ENCODE peak calls at places on chromosomes 2 and 18, in seven cellular contexts. X is coronary artery, T is sigmoid colon, C is colonic mucosa, B is tibial artery, M is WERI-Rb-1, S is testis. V is an unnamed sample.

GRCh38 chr18:712401-713134 is at the start of gene ENOSF1:
- DNase-seq in X (peak), T (peak), C (peak), B (peak), M (peak), S (peak), V (peak)

GRCh38 chr2:172462393-172463381 is 35.3 kb downstream of the ITGA6 start:
- DNase-seq in X (no peak), T (no peak), C (peak), B (no peak), M (no peak), S (no peak), V (no peak)

GRCh38 chr2:83196225-83196624 is 1262.9 kb downstream of the SUCLG1 start:
- DNase-seq in X (no peak), T (no peak), C (no peak), B (no peak), M (no peak), S (no peak), V (no peak)

GRCh38 chr2:75627902-75628504 is 18.6 kb upstream of the MRPL19 start:
- DNase-seq in X (no peak), T (peak), C (peak), B (peak), M (peak), S (peak), V (no peak)

GRCh38 chr2:39938035-39938835 is 159.2 kb upstream of the THUMPD2 start:
- DNase-seq in X (no peak), T (no peak), C (no peak), B (no peak), M (no peak), S (no peak), V (no peak)

GRCh38 chr2:149075065-149075464 is 36.6 kb downstream of the LYPD6B start:
- DNase-seq in X (no peak), T (no peak), C (no peak), B (no peak), M (no peak), S (no peak), V (no peak)

GRCh38 chr18:76426738-76427305 is 68.2 kb downstream of the ZNF516 start:
- DNase-seq in X (peak), T (peak), C (no peak), B (no peak), M (peak), S (peak), V (no peak)

GRCh38 chr2:102367331-102367971 is 11.9 kb downstream of the IL18R1 start:
- DNase-seq in X (no peak), T (no peak), C (no peak), B (no peak), M (no peak), S (no peak), V (no peak)

GRCh38 chr2:102618452-102619413 is 620 bp upstream of the SLC9A2 start:
- DNase-seq in X (no peak), T (no peak), C (peak), B (no peak), M (peak), S (peak), V (peak)

GRCh38 chr2:44267269-44268258 is 7.7 kb upstream of the SLC3A1 start:
- DNase-seq in X (peak), T (no peak), C (no peak), B (peak), M (no peak), S (no peak), V (peak)
- H3K27ac ChIP-seq in X (peak), T (no peak), C (no peak), B (peak), M (no peak), S (peak), V (peak)

GRCh38 chr2:96115631-96116423 is 544 bp downstream of the ADRA2B start:
- DNase-seq in X (no peak), T (no peak), C (no peak), B (no peak), M (no peak), S (no peak), V (no peak)
- H3K27ac ChIP-seq in X (peak), T (no peak), C (no peak), B (peak), M (no peak), S (peak), V (peak)

GRCh38 chr2:152336103-152336853 is 1.3 kb downstream of the FMNL2 start:
- DNase-seq in X (peak), T (peak), C (peak), B (peak), M (peak), S (peak), V (peak)
- H3K27ac ChIP-seq in X (peak), T (peak), C (peak), B (peak), M (peak), S (peak), V (peak)

GRCh38 chr2:186595219-186595618 is 5.4 kb downstream of the ITGAV start:
- DNase-seq in X (no peak), T (no peak), C (no peak), B (peak), M (no peak), S (peak), V (no peak)

GRCh38 chr2:186592137-186592875 is 2.5 kb downstream of the ITGAV start:
- DNase-seq in X (no peak), T (no peak), C (no peak), B (no peak), M (no peak), S (no peak), V (no peak)

GRCh38 chr2:186590538-186591441 is 934 bp downstream of the ITGAV start:
- DNase-seq in X (no peak), T (no peak), C (peak), B (no peak), M (peak), S (peak), V (no peak)

GRCh38 chr2:186589733-186590537 is at the start of gene ITGAV:
- DNase-seq in X (peak), T (peak), C (peak), B (peak), M (peak), S (peak), V (peak)

GRCh38 chr2:186594001-186594722 is 4.3 kb downstream of the ITGAV start:
- DNase-seq in X (no peak), T (no peak), C (no peak), B (no peak), M (no peak), S (peak), V (no peak)
- H3K27ac ChIP-seq in X (no peak), T (peak), C (no peak), B (no peak), M (no peak), S (peak), V (peak)

V was measured in gastrocnemius medialis.